ENCODE peak calls at places on chromosomes 4 and X, in ten cellular contexts. One of them, this sample, is unnamed.

GRCh38 chr4:3115637-3116300 is 41.3 kb downstream of the HTT start:
- DNase-seq in GM12891: no peak
- DNase-seq in hepatocyte: peak
- DNase-seq in K562: no peak
- DNase-seq in NCI-H1092: no peak
- DNase-seq in GOT3: no peak
- DNase-seq in naive B cell: no peak
- DNase-seq in cardiac muscle cell: no peak
- DNase-seq in Caco-2: no peak
- DNase-seq in CD4-positive, alpha-beta T cell: no peak
- DNase-seq in this sample: no peak

GRCh38 chrX:53260836-53261235 is 20.5 kb downstream of the IQSEC2 start:
- DNase-seq in Caco-2: no peak
- DNase-seq in GOT3: no peak
- DNase-seq in naive B cell: no peak
- DNase-seq in CD4-positive, alpha-beta T cell: no peak
- DNase-seq in cardiac muscle cell: no peak
- DNase-seq in K562: no peak
- DNase-seq in NCI-H1092: no peak
- DNase-seq in GM12891: no peak
- DNase-seq in hepatocyte: no peak
- DNase-seq in this sample: no peak

GRCh38 chrX:130933358-130933757 is 30.3 kb upstream of the ENOX2 start:
- DNase-seq in naive B cell: no peak
- DNase-seq in GOT3: no peak
- DNase-seq in NCI-H1092: no peak
- DNase-seq in Caco-2: no peak
- DNase-seq in hepatocyte: no peak
- DNase-seq in GM12891: no peak
- DNase-seq in cardiac muscle cell: no peak
- DNase-seq in CD4-positive, alpha-beta T cell: no peak
- DNase-seq in K562: no peak
- DNase-seq in this sample: no peak

GRCh38 chr4:53855886-53856260 is 208.5 kb downstream of the CHIC2 start:
- DNase-seq in Caco-2: no peak
- DNase-seq in naive B cell: no peak
- DNase-seq in NCI-H1092: no peak
- DNase-seq in GOT3: no peak
- DNase-seq in K562: no peak
- DNase-seq in cardiac muscle cell: peak
- DNase-seq in GM12891: no peak
- DNase-seq in hepatocyte: no peak
- DNase-seq in CD4-positive, alpha-beta T cell: no peak
- DNase-seq in this sample: no peak

GRCh38 chr4:156665779-156666366 is 305.7 kb downstream of the PDGFC start:
- DNase-seq in CD4-positive, alpha-beta T cell: no peak
- DNase-seq in NCI-H1092: no peak
- DNase-seq in Caco-2: no peak
- DNase-seq in cardiac muscle cell: no peak
- DNase-seq in GOT3: no peak
- DNase-seq in GM12891: no peak
- DNase-seq in K562: no peak
- DNase-seq in naive B cell: no peak
- DNase-seq in hepatocyte: no peak
- DNase-seq in this sample: no peak

GRCh38 chr4:52051615-52052474 is 741 bp downstream of the SPATA18 start:
- DNase-seq in GM12891: peak
- DNase-seq in naive B cell: peak
- DNase-seq in NCI-H1092: no peak
- DNase-seq in Caco-2: peak
- DNase-seq in GOT3: no peak
- DNase-seq in cardiac muscle cell: peak
- DNase-seq in CD4-positive, alpha-beta T cell: no peak
- DNase-seq in K562: no peak
- DNase-seq in hepatocyte: peak
- DNase-seq in this sample: no peak

GRCh38 chr4:37675587-37676290 is 10.4 kb downstream of the RELL1 start:
- DNase-seq in Caco-2: no peak
- DNase-seq in NCI-H1092: no peak
- DNase-seq in GOT3: no peak
- DNase-seq in GM12891: peak
- DNase-seq in cardiac muscle cell: no peak
- DNase-seq in hepatocyte: no peak
- DNase-seq in K562: no peak
- DNase-seq in CD4-positive, alpha-beta T cell: no peak
- DNase-seq in naive B cell: peak
- DNase-seq in this sample: no peak

GRCh38 chrX:47224266-47224895 is 5.9 kb downstream of the CDK16 start:
- DNase-seq in K562: no peak
- DNase-seq in GOT3: no peak
- DNase-seq in naive B cell: no peak
- DNase-seq in GM12891: no peak
- DNase-seq in NCI-H1092: no peak
- DNase-seq in cardiac muscle cell: no peak
- DNase-seq in Caco-2: no peak
- DNase-seq in hepatocyte: no peak
- DNase-seq in CD4-positive, alpha-beta T cell: no peak
- DNase-seq in this sample: no peak

GRCh38 chr4:69092190-69092589 is 4.1 kb upstream of the UGT2B7 start:
- DNase-seq in naive B cell: no peak
- DNase-seq in K562: no peak
- DNase-seq in hepatocyte: no peak
- DNase-seq in cardiac muscle cell: peak
- DNase-seq in Caco-2: no peak
- DNase-seq in GOT3: no peak
- DNase-seq in GM12891: no peak
- DNase-seq in NCI-H1092: no peak
- DNase-seq in CD4-positive, alpha-beta T cell: no peak
- DNase-seq in this sample: no peak

GRCh38 chr4:7155611-7156071 is 36.7 kb upstream of the SORCS2 start:
- DNase-seq in GOT3: no peak
- DNase-seq in Caco-2: no peak
- DNase-seq in GM12891: no peak
- DNase-seq in hepatocyte: no peak
- DNase-seq in K562: peak
- DNase-seq in NCI-H1092: no peak
- DNase-seq in naive B cell: no peak
- DNase-seq in cardiac muscle cell: peak
- DNase-seq in CD4-positive, alpha-beta T cell: no peak
- DNase-seq in this sample: no peak

GRCh38 chrX:7570432-7571009 is 272.4 kb upstream of the VCX start:
- DNase-seq in cardiac muscle cell: no peak
- DNase-seq in GM12891: no peak
- DNase-seq in GOT3: no peak
- DNase-seq in K562: no peak
- DNase-seq in CD4-positive, alpha-beta T cell: no peak
- DNase-seq in naive B cell: no peak
- DNase-seq in hepatocyte: no peak
- DNase-seq in Caco-2: no peak
- DNase-seq in NCI-H1092: no peak
- DNase-seq in this sample: no peak

GRCh38 chr4:149838036-149838435 is 22.4 kb upstream of the IQCM start:
- DNase-seq in NCI-H1092: no peak
- DNase-seq in CD4-positive, alpha-beta T cell: no peak
- DNase-seq in GM12891: no peak
- DNase-seq in naive B cell: no peak
- DNase-seq in cardiac muscle cell: no peak
- DNase-seq in GOT3: no peak
- DNase-seq in hepatocyte: no peak
- DNase-seq in K562: no peak
- DNase-seq in Caco-2: no peak
- DNase-seq in this sample: no peak

GRCh38 chrX:52923781-52924241 is 26.7 kb downstream of the FAM156B start:
- DNase-seq in CD4-positive, alpha-beta T cell: no peak
- DNase-seq in K562: no peak
- DNase-seq in GM12891: no peak
- DNase-seq in NCI-H1092: no peak
- DNase-seq in GOT3: no peak
- DNase-seq in hepatocyte: peak
- DNase-seq in cardiac muscle cell: peak
- DNase-seq in Caco-2: no peak
- DNase-seq in naive B cell: peak
- DNase-seq in this sample: no peak

GRCh38 chr4:43990968-43991367 is 457.6 kb downstream of the KCTD8 start:
- DNase-seq in cardiac muscle cell: no peak
- DNase-seq in Caco-2: peak
- DNase-seq in CD4-positive, alpha-beta T cell: no peak
- DNase-seq in K562: no peak
- DNase-seq in GOT3: no peak
- DNase-seq in naive B cell: no peak
- DNase-seq in NCI-H1092: no peak
- DNase-seq in GM12891: no peak
- DNase-seq in hepatocyte: no peak
- DNase-seq in this sample: no peak

GRCh38 chr4:120699354-120699753 is 223.2 kb downstream of the PRDM5 start:
- DNase-seq in K562: no peak
- DNase-seq in hepatocyte: no peak
- DNase-seq in CD4-positive, alpha-beta T cell: no peak
- DNase-seq in cardiac muscle cell: no peak
- DNase-seq in naive B cell: no peak
- DNase-seq in NCI-H1092: no peak
- DNase-seq in GOT3: no peak
- DNase-seq in GM12891: no peak
- DNase-seq in Caco-2: no peak
- DNase-seq in this sample: no peak

GRCh38 chrX:48971325-48972213 is at the start of gene KCND1:
- DNase-seq in hepatocyte: peak
- DNase-seq in cardiac muscle cell: peak
- DNase-seq in CD4-positive, alpha-beta T cell: no peak
- DNase-seq in Caco-2: no peak
- DNase-seq in K562: peak
- DNase-seq in naive B cell: no peak
- DNase-seq in NCI-H1092: peak
- DNase-seq in GOT3: peak
- DNase-seq in GM12891: no peak
- DNase-seq in this sample: no peak

GRCh38 chr4:7928711-7929505 is 10.8 kb downstream of the AFAP1 start:
- DNase-seq in Caco-2: peak
- DNase-seq in cardiac muscle cell: no peak
- DNase-seq in hepatocyte: no peak
- DNase-seq in NCI-H1092: no peak
- DNase-seq in GM12891: no peak
- DNase-seq in GOT3: no peak
- DNase-seq in naive B cell: no peak
- DNase-seq in K562: no peak
- DNase-seq in CD4-positive, alpha-beta T cell: no peak
- DNase-seq in this sample: no peak

GRCh38 chr4:3642056-3642630 is 109.9 kb upstream of the LRPAP1 start:
- DNase-seq in K562: no peak
- DNase-seq in naive B cell: no peak
- DNase-seq in NCI-H1092: no peak
- DNase-seq in hepatocyte: no peak
- DNase-seq in cardiac muscle cell: no peak
- DNase-seq in GOT3: no peak
- DNase-seq in CD4-positive, alpha-beta T cell: no peak
- DNase-seq in GM12891: no peak
- DNase-seq in Caco-2: no peak
- DNase-seq in this sample: no peak

GRCh38 chrX:1444896-1445480 is 7.7 kb downstream of the ASMTL start:
- DNase-seq in GM12891: no peak
- DNase-seq in Caco-2: no peak
- DNase-seq in naive B cell: no peak
- DNase-seq in hepatocyte: no peak
- DNase-seq in CD4-positive, alpha-beta T cell: peak
- DNase-seq in NCI-H1092: no peak
- DNase-seq in GOT3: no peak
- DNase-seq in cardiac muscle cell: no peak
- DNase-seq in K562: no peak
- DNase-seq in this sample: no peak

GRCh38 chr4:8639777-8640720 is 47.5 kb downstream of the CPZ start:
- DNase-seq in GM12891: no peak
- DNase-seq in CD4-positive, alpha-beta T cell: peak
- DNase-seq in naive B cell: no peak
- DNase-seq in Caco-2: no peak
- DNase-seq in NCI-H1092: no peak
- DNase-seq in GOT3: no peak
- DNase-seq in hepatocyte: no peak
- DNase-seq in K562: no peak
- DNase-seq in cardiac muscle cell: no peak
- DNase-seq in this sample: no peak

GRCh38 chr4:153143527-153144348 is 60.5 kb upstream of the TRIM2 start:
- DNase-seq in cardiac muscle cell: peak
- DNase-seq in NCI-H1092: peak
- DNase-seq in CD4-positive, alpha-beta T cell: no peak
- DNase-seq in hepatocyte: peak
- DNase-seq in Caco-2: peak
- DNase-seq in naive B cell: no peak
- DNase-seq in GOT3: no peak
- DNase-seq in K562: peak
- DNase-seq in GM12891: no peak
- DNase-seq in this sample: no peak

GRCh38 chr4:152255437-152255836 is 280.5 kb downstream of the FBXW7 start:
- DNase-seq in cardiac muscle cell: no peak
- DNase-seq in naive B cell: no peak
- DNase-seq in GOT3: no peak
- DNase-seq in CD4-positive, alpha-beta T cell: peak
- DNase-seq in NCI-H1092: peak
- DNase-seq in Caco-2: no peak
- DNase-seq in hepatocyte: no peak
- DNase-seq in GM12891: no peak
- DNase-seq in K562: no peak
- DNase-seq in this sample: no peak

GRCh38 chrX:13283512-13283911 is 36.3 kb downstream of the ATXN3L start:
- DNase-seq in GM12891: no peak
- DNase-seq in K562: no peak
- DNase-seq in CD4-positive, alpha-beta T cell: no peak
- DNase-seq in GOT3: no peak
- DNase-seq in cardiac muscle cell: peak
- DNase-seq in hepatocyte: no peak
- DNase-seq in NCI-H1092: no peak
- DNase-seq in naive B cell: peak
- DNase-seq in Caco-2: no peak
- DNase-seq in this sample: peak

GRCh38 chrX:77953708-77954107 is 15.7 kb downstream of the PGAM4 start:
- DNase-seq in CD4-positive, alpha-beta T cell: no peak
- DNase-seq in GM12891: no peak
- DNase-seq in K562: no peak
- DNase-seq in NCI-H1092: no peak
- DNase-seq in Caco-2: no peak
- DNase-seq in GOT3: no peak
- DNase-seq in naive B cell: no peak
- DNase-seq in cardiac muscle cell: peak
- DNase-seq in hepatocyte: no peak
- DNase-seq in this sample: no peak

GRCh38 chr4:68021185-68021584 is 57.9 kb upstream of the TMPRSS11A start:
- DNase-seq in Caco-2: no peak
- DNase-seq in K562: no peak
- DNase-seq in naive B cell: no peak
- DNase-seq in cardiac muscle cell: peak
- DNase-seq in CD4-positive, alpha-beta T cell: no peak
- DNase-seq in NCI-H1092: no peak
- DNase-seq in hepatocyte: no peak
- DNase-seq in GOT3: no peak
- DNase-seq in GM12891: no peak
- DNase-seq in this sample: no peak

GRCh38 chr4:159390648-159391047 is 287.8 kb downstream of the RAPGEF2 start:
- DNase-seq in GOT3: no peak
- DNase-seq in cardiac muscle cell: peak
- DNase-seq in Caco-2: no peak
- DNase-seq in CD4-positive, alpha-beta T cell: no peak
- DNase-seq in hepatocyte: peak
- DNase-seq in NCI-H1092: no peak
- DNase-seq in GM12891: no peak
- DNase-seq in naive B cell: no peak
- DNase-seq in K562: no peak
- DNase-seq in this sample: no peak

GRCh38 chr4:15926486-15926885 is 12.1 kb downstream of the FGFBP1 start:
- DNase-seq in hepatocyte: no peak
- DNase-seq in naive B cell: no peak
- DNase-seq in GOT3: no peak
- DNase-seq in K562: no peak
- DNase-seq in CD4-positive, alpha-beta T cell: no peak
- DNase-seq in NCI-H1092: no peak
- DNase-seq in cardiac muscle cell: peak
- DNase-seq in Caco-2: no peak
- DNase-seq in GM12891: no peak
- DNase-seq in this sample: no peak

GRCh38 chr4:108685036-108685686 is 34.8 kb downstream of the OSTC start:
- DNase-seq in hepatocyte: no peak
- DNase-seq in naive B cell: no peak
- DNase-seq in CD4-positive, alpha-beta T cell: no peak
- DNase-seq in Caco-2: no peak
- DNase-seq in K562: no peak
- DNase-seq in GOT3: no peak
- DNase-seq in NCI-H1092: no peak
- DNase-seq in cardiac muscle cell: peak
- DNase-seq in GM12891: no peak
- DNase-seq in this sample: no peak